ENCODE peak calls at places on chromosomes 6 and 20, in eight cellular contexts. S is activated CD8-positive, alpha-beta memory T cell treated with anti-CD3 and anti-CD28 coated beads for 1 hour; L is Right ventricle myocardium superior; H is kidney; X is glutamatergic neuron; V is GM13977; J is ELF-1; A is substantia nigra. F is an unnamed sample.

GRCh38 chr6:108841377-108841855 is 6.8 kb upstream of the ARMC2 start:
- DNase-seq in S (no peak), L (no peak), H (no peak), X (no peak), V (no peak), J (no peak), A (no peak), F (no peak)

GRCh38 chr6:148599967-148600426 is 146.8 kb upstream of the UST start:
- DNase-seq in S (no peak), L (no peak), H (no peak), X (no peak), V (no peak), J (peak; percentile 96), A (no peak), F (peak; percentile 8)

GRCh38 chr20:52529856-52530255 is 338.3 kb upstream of the ZFP64 start:
- DNase-seq in S (no peak), L (no peak), H (no peak), X (no peak), V (no peak), J (no peak), A (no peak), F (peak; percentile 89)

GRCh38 chr6:33885121-33886057 is 81.6 kb upstream of the MLN start:
- DNase-seq in S (no peak), L (no peak), H (peak; percentile 37), X (no peak), V (no peak), J (no peak), A (no peak), F (peak; percentile 95)

GRCh38 chr6:54244430-54244829 is 63.8 kb upstream of the TINAG start:
- DNase-seq in S (no peak), L (no peak), H (no peak), X (no peak), V (no peak), J (no peak), A (no peak), F (peak; percentile 37)

GRCh38 chr6:27066802-27067201 is 180.7 kb upstream of the PRSS16 start:
- DNase-seq in S (no peak), L (no peak), H (no peak), X (no peak), V (no peak), J (no peak), A (no peak), F (no peak)

GRCh38 chr20:64065973-64066341 is 3.0 kb downstream of the TCEA2 start:
- DNase-seq in S (no peak), L (no peak), H (no peak), X (no peak), V (peak; percentile 83), J (no peak), A (no peak), F (peak; percentile 99)

GRCh38 chr6:43953256-43953655 is 174.0 kb downstream of the MRPL14 start:
- DNase-seq in S (no peak), L (no peak), H (no peak), X (no peak), V (no peak), J (no peak), A (no peak), F (no peak)

GRCh38 chr6:34393191-34393967 is 910 bp upstream of the NUDT3 start:
- DNase-seq in S (no peak), L (peak; percentile 43), H (no peak), X (no peak), V (peak; percentile 45), J (no peak), A (no peak), F (no peak)

GRCh38 chr6:77463881-77464867 is 883 bp upstream of the HTR1B start:
- DNase-seq in S (no peak), L (no peak), H (peak; percentile 70), X (peak; percentile 75), V (no peak), J (peak; percentile 63), A (no peak), F (no peak)

GRCh38 chr6:125742024-125742423 is 7.4 kb upstream of the HEY2 start:
- DNase-seq in S (no peak), L (no peak), H (no peak), X (no peak), V (no peak), J (no peak), A (no peak), F (no peak)

GRCh38 chr6:158488065-158488464 is 71.8 kb upstream of the TMEM181 start:
- DNase-seq in S (no peak), L (no peak), H (no peak), X (no peak), V (no peak), J (no peak), A (no peak), F (peak; percentile 99)

GRCh38 chr6:55953384-55953783 is 78.0 kb upstream of the BMP5 start:
- DNase-seq in S (no peak), L (no peak), H (no peak), X (no peak), V (no peak), J (no peak), A (no peak), F (peak; percentile 69)

GRCh38 chr6:107594736-107595135 is 104.8 kb downstream of the SOBP start:
- DNase-seq in S (no peak), L (no peak), H (no peak), X (no peak), V (no peak), J (no peak), A (no peak), F (no peak)

GRCh38 chr6:14975124-14975815 is 270.6 kb upstream of the JARID2 start:
- DNase-seq in S (no peak), L (no peak), H (no peak), X (no peak), V (no peak), J (no peak), A (no peak), F (peak; percentile 33)

GRCh38 chr20:34143951-34144350 is 31.9 kb upstream of the EIF2S2 start:
- DNase-seq in S (no peak), L (no peak), H (no peak), X (no peak), V (no peak), J (no peak), A (no peak), F (peak; percentile 74)

GRCh38 chr6:32972353-32973143 is 4.2 kb downstream of the BRD2 start:
- DNase-seq in S (no peak), L (peak; percentile 58), H (peak; percentile 88), X (peak; percentile 50), V (peak; percentile 75), J (no peak), A (no peak), F (peak; percentile 27)

GRCh38 chr6:110170081-110170480 is 9.4 kb downstream of the WASF1 start:
- DNase-seq in S (no peak), L (no peak), H (peak; percentile 8), X (no peak), V (no peak), J (no peak), A (no peak), F (no peak)

GRCh38 chr6:28648035-28648877 is 122.6 kb downstream of the GPX5 start:
- DNase-seq in S (no peak), L (no peak), H (no peak), X (peak; percentile 79), V (peak; percentile 49), J (peak; percentile 87), A (peak; percentile 17), F (peak; percentile 85)

GRCh38 chr6:89209457-89209856 is 7.7 kb downstream of the GABRR1 start:
- DNase-seq in S (no peak), L (no peak), H (no peak), X (no peak), V (no peak), J (no peak), A (no peak), F (peak; percentile 2)

GRCh38 chr6:94562846-94563245 is 1014.5 kb upstream of the MANEA start:
- DNase-seq in S (no peak), L (no peak), H (no peak), X (no peak), V (no peak), J (no peak), A (no peak), F (no peak)

GRCh38 chr6:159438106-159438505 is 254.9 kb downstream of the SOD2 start:
- DNase-seq in S (no peak), L (no peak), H (no peak), X (no peak), V (no peak), J (no peak), A (no peak), F (no peak)

GRCh38 chr20:60050193-60050960 is 92.2 kb downstream of the CDH26 start:
- DNase-seq in S (no peak), L (no peak), H (no peak), X (no peak), V (no peak), J (peak; percentile 50), A (no peak), F (no peak)

F was measured in M059J.